ENCODE peak calls at places on chromosome X, in eight cellular contexts. One of them, this sample, is unnamed.

GRCh38 chrX:119429471-119429870 is 30.3 kb downstream of the SLC25A43 start:
- DNase-seq in stimulated activated CD8-positive, alpha-beta memory T cell treated with anti-CD3 and anti-CD28 coated beads, Interleukin-7, amount 100 ng/mL, for 1 hour: no peak
- DNase-seq in AG08395: no peak
- DNase-seq in prostate gland: no peak
- DNase-seq in upper lobe of left lung: no peak
- DNase-seq in uterus: no peak
- DNase-seq in stimulated activated CD4-positive, alpha-beta T cell treated with anti-CD3 and anti-CD28 coated beads, Interleukin-4, amount 100 ng/mL, for 24 hours: no peak
- DNase-seq in tibial nerve: no peak
- DNase-seq in this sample: no peak

GRCh38 chrX:126820700-126821420 is 1.3 kb downstream of the PRR32 start:
- DNase-seq in stimulated activated CD8-positive, alpha-beta memory T cell treated with anti-CD3 and anti-CD28 coated beads, Interleukin-7, amount 100 ng/mL, for 1 hour: no peak
- DNase-seq in AG08395: no peak
- DNase-seq in prostate gland: no peak
- DNase-seq in upper lobe of left lung: no peak
- DNase-seq in uterus: no peak
- DNase-seq in stimulated activated CD4-positive, alpha-beta T cell treated with anti-CD3 and anti-CD28 coated beads, Interleukin-4, amount 100 ng/mL, for 24 hours: no peak
- DNase-seq in tibial nerve: no peak
- DNase-seq in this sample: no peak

GRCh38 chrX:128020701-128021100 is 31.5 kb downstream of the ACTRT1 start:
- DNase-seq in stimulated activated CD8-positive, alpha-beta memory T cell treated with anti-CD3 and anti-CD28 coated beads, Interleukin-7, amount 100 ng/mL, for 1 hour: no peak
- DNase-seq in AG08395: no peak
- DNase-seq in prostate gland: no peak
- DNase-seq in upper lobe of left lung: no peak
- DNase-seq in uterus: no peak
- DNase-seq in stimulated activated CD4-positive, alpha-beta T cell treated with anti-CD3 and anti-CD28 coated beads, Interleukin-4, amount 100 ng/mL, for 24 hours: no peak
- DNase-seq in tibial nerve: no peak
- DNase-seq in this sample: no peak

GRCh38 chrX:33106737-33107136 is 104.6 kb downstream of the DMD start:
- DNase-seq in stimulated activated CD8-positive, alpha-beta memory T cell treated with anti-CD3 and anti-CD28 coated beads, Interleukin-7, amount 100 ng/mL, for 1 hour: no peak
- DNase-seq in AG08395: no peak
- DNase-seq in prostate gland: no peak
- DNase-seq in upper lobe of left lung: no peak
- DNase-seq in uterus: no peak
- DNase-seq in stimulated activated CD4-positive, alpha-beta T cell treated with anti-CD3 and anti-CD28 coated beads, Interleukin-4, amount 100 ng/mL, for 24 hours: no peak
- DNase-seq in tibial nerve: no peak
- DNase-seq in this sample: no peak

GRCh38 chrX:72269671-72270251 is 7.3 kb downstream of the RPS4X start:
- DNase-seq in stimulated activated CD8-positive, alpha-beta memory T cell treated with anti-CD3 and anti-CD28 coated beads, Interleukin-7, amount 100 ng/mL, for 1 hour: no peak
- DNase-seq in AG08395: peak; percentile 24
- DNase-seq in prostate gland: no peak
- DNase-seq in upper lobe of left lung: no peak
- DNase-seq in uterus: no peak
- DNase-seq in stimulated activated CD4-positive, alpha-beta T cell treated with anti-CD3 and anti-CD28 coated beads, Interleukin-4, amount 100 ng/mL, for 24 hours: peak; percentile 32
- DNase-seq in tibial nerve: no peak
- DNase-seq in this sample: no peak

GRCh38 chrX:43939187-43939926 is 33.8 kb downstream of the NDP start:
- DNase-seq in stimulated activated CD8-positive, alpha-beta memory T cell treated with anti-CD3 and anti-CD28 coated beads, Interleukin-7, amount 100 ng/mL, for 1 hour: no peak
- DNase-seq in AG08395: no peak
- DNase-seq in prostate gland: no peak
- DNase-seq in upper lobe of left lung: no peak
- DNase-seq in uterus: no peak
- DNase-seq in stimulated activated CD4-positive, alpha-beta T cell treated with anti-CD3 and anti-CD28 coated beads, Interleukin-4, amount 100 ng/mL, for 24 hours: no peak
- DNase-seq in tibial nerve: no peak
- DNase-seq in this sample: no peak

GRCh38 chrX:2723316-2723879 is 28.4 kb upstream of the XG start:
- DNase-seq in stimulated activated CD8-positive, alpha-beta memory T cell treated with anti-CD3 and anti-CD28 coated beads, Interleukin-7, amount 100 ng/mL, for 1 hour: no peak
- DNase-seq in AG08395: no peak
- DNase-seq in prostate gland: no peak
- DNase-seq in upper lobe of left lung: peak; percentile 32
- DNase-seq in uterus: no peak
- DNase-seq in stimulated activated CD4-positive, alpha-beta T cell treated with anti-CD3 and anti-CD28 coated beads, Interleukin-4, amount 100 ng/mL, for 24 hours: no peak
- DNase-seq in tibial nerve: no peak
- DNase-seq in this sample: no peak

GRCh38 chrX:15564981-15565579 is 35.7 kb downstream of the ACE2 start:
- DNase-seq in stimulated activated CD8-positive, alpha-beta memory T cell treated with anti-CD3 and anti-CD28 coated beads, Interleukin-7, amount 100 ng/mL, for 1 hour: no peak
- DNase-seq in AG08395: peak; percentile 49
- DNase-seq in prostate gland: peak; percentile 67
- DNase-seq in upper lobe of left lung: no peak
- DNase-seq in uterus: peak; percentile 28
- DNase-seq in stimulated activated CD4-positive, alpha-beta T cell treated with anti-CD3 and anti-CD28 coated beads, Interleukin-4, amount 100 ng/mL, for 24 hours: no peak
- DNase-seq in tibial nerve: peak; percentile 18
- DNase-seq in this sample: peak; percentile 62

GRCh38 chrX:132390817-132391216 is 98.0 kb downstream of the MBNL3 start:
- DNase-seq in stimulated activated CD8-positive, alpha-beta memory T cell treated with anti-CD3 and anti-CD28 coated beads, Interleukin-7, amount 100 ng/mL, for 1 hour: no peak
- DNase-seq in AG08395: no peak
- DNase-seq in prostate gland: no peak
- DNase-seq in upper lobe of left lung: no peak
- DNase-seq in uterus: no peak
- DNase-seq in stimulated activated CD4-positive, alpha-beta T cell treated with anti-CD3 and anti-CD28 coated beads, Interleukin-4, amount 100 ng/mL, for 24 hours: no peak
- DNase-seq in tibial nerve: no peak
- DNase-seq in this sample: no peak

GRCh38 chrX:10360121-10360520 is 203.3 kb downstream of the CLCN4 start:
- DNase-seq in stimulated activated CD8-positive, alpha-beta memory T cell treated with anti-CD3 and anti-CD28 coated beads, Interleukin-7, amount 100 ng/mL, for 1 hour: no peak
- DNase-seq in AG08395: no peak
- DNase-seq in prostate gland: no peak
- DNase-seq in upper lobe of left lung: no peak
- DNase-seq in uterus: peak; percentile 13
- DNase-seq in stimulated activated CD4-positive, alpha-beta T cell treated with anti-CD3 and anti-CD28 coated beads, Interleukin-4, amount 100 ng/mL, for 24 hours: no peak
- DNase-seq in tibial nerve: no peak
- DNase-seq in this sample: no peak

GRCh38 chrX:9681422-9681821 is 84.2 kb downstream of the GPR143 start:
- DNase-seq in stimulated activated CD8-positive, alpha-beta memory T cell treated with anti-CD3 and anti-CD28 coated beads, Interleukin-7, amount 100 ng/mL, for 1 hour: no peak
- DNase-seq in AG08395: peak; percentile 30
- DNase-seq in prostate gland: no peak
- DNase-seq in upper lobe of left lung: no peak
- DNase-seq in uterus: no peak
- DNase-seq in stimulated activated CD4-positive, alpha-beta T cell treated with anti-CD3 and anti-CD28 coated beads, Interleukin-4, amount 100 ng/mL, for 24 hours: no peak
- DNase-seq in tibial nerve: no peak
- DNase-seq in this sample: no peak

GRCh38 chrX:80879143-80879542 is 69.5 kb upstream of the BRWD3 start:
- DNase-seq in stimulated activated CD8-positive, alpha-beta memory T cell treated with anti-CD3 and anti-CD28 coated beads, Interleukin-7, amount 100 ng/mL, for 1 hour: no peak
- DNase-seq in AG08395: no peak
- DNase-seq in prostate gland: peak; percentile 9
- DNase-seq in upper lobe of left lung: no peak
- DNase-seq in uterus: no peak
- DNase-seq in stimulated activated CD4-positive, alpha-beta T cell treated with anti-CD3 and anti-CD28 coated beads, Interleukin-4, amount 100 ng/mL, for 24 hours: no peak
- DNase-seq in tibial nerve: no peak
- DNase-seq in this sample: no peak

GRCh38 chrX:114075073-114075673 is 508.7 kb upstream of the HTR2C start:
- DNase-seq in stimulated activated CD8-positive, alpha-beta memory T cell treated with anti-CD3 and anti-CD28 coated beads, Interleukin-7, amount 100 ng/mL, for 1 hour: no peak
- DNase-seq in AG08395: no peak
- DNase-seq in prostate gland: no peak
- DNase-seq in upper lobe of left lung: no peak
- DNase-seq in uterus: no peak
- DNase-seq in stimulated activated CD4-positive, alpha-beta T cell treated with anti-CD3 and anti-CD28 coated beads, Interleukin-4, amount 100 ng/mL, for 24 hours: no peak
- DNase-seq in tibial nerve: no peak
- DNase-seq in this sample: no peak

This sample was measured in suprapubic skin.